ENCODE peak calls at places on chromosomes 11 and 22, in seven cellular contexts. Q is effector memory CD4-positive, alpha-beta T cell; F is cardiac fibroblast; L is GM06990; X is A549; S is M059J; E is lung. N is an unnamed sample.
A peak's percentile ranks its signal among the peaks of the same experiment; 100 is the strongest.

GRCh38 chr11:126408901-126409670 is 53.6 kb downstream of the ST3GAL4 start:
- DNase-seq in F (no peak), L (no peak), Q (no peak), X (no peak), E (no peak), S (no peak), N (no peak)

GRCh38 chr11:132728026-132728425 is 804.3 kb downstream of the OPCML start:
- DNase-seq in S (no peak), F (no peak), X (no peak), Q (no peak), L (no peak), E (no peak), N (no peak)

GRCh38 chr11:47487421-47487820 is 38.5 kb upstream of the RAPSN start:
- DNase-seq in F (no peak), E (no peak), X (no peak), L (no peak), Q (no peak), S (no peak), N (no peak)

GRCh38 chr22:38110863-38111852 is 674 bp upstream of the BAIAP2L2 start:
- DNase-seq in S (no peak), L (no peak), E (no peak), X (peak; percentile 74), F (no peak), Q (no peak), N (no peak)

GRCh38 chr11:23201936-23202522 is 341.8 kb upstream of the CCDC179 start:
- DNase-seq in Q (no peak), X (no peak), S (peak; percentile 59), F (no peak), E (no peak), L (no peak), N (no peak)

GRCh38 chr11:67354314-67355022 is 1.1 kb upstream of the POLD4 start:
- DNase-seq in Q (no peak), E (peak; percentile 68), F (peak; percentile 98), S (peak; percentile 98), X (peak; percentile 98), L (no peak), N (peak; percentile 70)

GRCh38 chr11:71484248-71485062 is 31.5 kb downstream of the NADSYN1 start:
- DNase-seq in Q (no peak), E (no peak), S (no peak), L (no peak), F (no peak), X (no peak), N (no peak)

GRCh38 chr22:38012604-38013072 is 28.3 kb upstream of the SOX10 start:
- DNase-seq in S (no peak), Q (no peak), X (no peak), E (no peak), F (peak; percentile 82), L (no peak), N (no peak)

GRCh38 chr11:57438345-57439280 is 11.7 kb upstream of the SLC43A3 start:
- DNase-seq in L (no peak), Q (no peak), F (no peak), E (no peak), S (no peak), X (no peak), N (no peak)

GRCh38 chr11:21560466-21560975 is 632.4 kb upstream of the ANO5 start:
- DNase-seq in Q (no peak), S (no peak), E (no peak), X (no peak), L (no peak), F (no peak), N (no peak)

GRCh38 chr22:39422101-39422500 is 22.5 kb downstream of the TAB1 start:
- DNase-seq in S (no peak), Q (no peak), E (no peak), L (no peak), F (no peak), X (no peak), N (no peak)

GRCh38 chr11:36487619-36488018 is 22.5 kb downstream of the TRAF6 start:
- DNase-seq in X (no peak), E (no peak), S (no peak), Q (no peak), F (no peak), L (no peak), N (no peak)

GRCh38 chr11:122784325-122785155 is 53.8 kb upstream of the CRTAM start:
- DNase-seq in Q (no peak), F (peak; percentile 98), S (peak; percentile 94), E (peak; percentile 37), L (no peak), X (no peak), N (peak; percentile 80)

GRCh38 chr22:22662095-22662494 is 17.7 kb downstream of the GGTLC2 start:
- DNase-seq in X (no peak), S (no peak), F (no peak), Q (no peak), E (no peak), L (no peak), N (no peak)